ENCODE peak calls at places on chromosomes 7 and 10, in six cellular contexts. J is fibroblast of pulmonary artery; A is A549; H is CD8-positive, alpha-beta T cell; K is foreskin fibroblast; V is left lung. B is an unnamed sample.
A peak's percentile ranks its signal among the peaks of the same experiment; 100 is the strongest.

GRCh38 chr10:124601431-124602120 is 140.0 kb downstream of the LHPP start:
- DNase-seq in J (no peak), A (no peak), H (no peak), K (no peak), V (no peak), B (no peak)

GRCh38 chr7:1007901-1008300 is 24.9 kb downstream of the CYP2W1 start:
- DNase-seq in J (no peak), A (no peak), H (no peak), K (no peak), V (no peak), B (no peak)

GRCh38 chr7:152521420-152522337 is 85.9 kb upstream of the KMT2C start:
- DNase-seq in J (no peak), A (no peak), H (no peak), K (no peak), V (no peak), B (no peak)

GRCh38 chr7:883029-884021 is 7.0 kb downstream of the GET4 start:
- DNase-seq in J (no peak), A (no peak), H (no peak), K (no peak), V (no peak), B (no peak)

GRCh38 chr7:154497751-154498150 is 445.6 kb downstream of the DPP6 start:
- DNase-seq in J (no peak), A (no peak), H (no peak), K (no peak), V (no peak), B (no peak)

GRCh38 chr10:119575506-119575905 is 21.3 kb downstream of the TIAL1 start:
- DNase-seq in J (peak; percentile 50), A (peak; percentile 21), H (peak; percentile 19), K (no peak), V (no peak), B (peak; percentile 64)

GRCh38 chr10:124150189-124150806 is 56.9 kb upstream of the CHST15 start:
- DNase-seq in J (no peak), A (no peak), H (no peak), K (no peak), V (no peak), B (no peak)

GRCh38 chr10:130998642-130999041 is 312.9 kb downstream of the TCERG1L start:
- DNase-seq in J (no peak), A (no peak), H (no peak), K (no peak), V (no peak), B (no peak)

GRCh38 chr10:17188644-17189172 is 12.8 kb downstream of the TRDMT1 start:
- DNase-seq in J (no peak), A (no peak), H (no peak), K (no peak), V (no peak), B (no peak)

GRCh38 chr10:74394416-74394969 is 243.5 kb downstream of the ADK start:
- DNase-seq in J (no peak), A (no peak), H (no peak), K (no peak), V (no peak), B (no peak)

GRCh38 chr7:111424768-111425167 is 137.5 kb downstream of the IMMP2L start:
- DNase-seq in J (peak; percentile 36), A (no peak), H (no peak), K (peak; percentile 20), V (no peak), B (peak; percentile 6)

GRCh38 chr10:92693534-92693893 is 3.8 kb downstream of the HHEX start:
- DNase-seq in J (no peak), A (no peak), H (no peak), K (no peak), V (no peak), B (no peak)

GRCh38 chr10:92691042-92691590 is 1.4 kb downstream of the HHEX start:
- DNase-seq in J (no peak), A (no peak), H (no peak), K (no peak), V (peak; percentile 43), B (no peak)

GRCh38 chr10:92691591-92692084 is 1.9 kb downstream of the HHEX start:
- DNase-seq in J (no peak), A (no peak), H (peak; percentile 10), K (no peak), V (peak; percentile 78), B (no peak)

GRCh38 chr10:92692697-92693533 is 3.2 kb downstream of the HHEX start:
- DNase-seq in J (no peak), A (no peak), H (no peak), K (no peak), V (no peak), B (no peak)

DNA sequence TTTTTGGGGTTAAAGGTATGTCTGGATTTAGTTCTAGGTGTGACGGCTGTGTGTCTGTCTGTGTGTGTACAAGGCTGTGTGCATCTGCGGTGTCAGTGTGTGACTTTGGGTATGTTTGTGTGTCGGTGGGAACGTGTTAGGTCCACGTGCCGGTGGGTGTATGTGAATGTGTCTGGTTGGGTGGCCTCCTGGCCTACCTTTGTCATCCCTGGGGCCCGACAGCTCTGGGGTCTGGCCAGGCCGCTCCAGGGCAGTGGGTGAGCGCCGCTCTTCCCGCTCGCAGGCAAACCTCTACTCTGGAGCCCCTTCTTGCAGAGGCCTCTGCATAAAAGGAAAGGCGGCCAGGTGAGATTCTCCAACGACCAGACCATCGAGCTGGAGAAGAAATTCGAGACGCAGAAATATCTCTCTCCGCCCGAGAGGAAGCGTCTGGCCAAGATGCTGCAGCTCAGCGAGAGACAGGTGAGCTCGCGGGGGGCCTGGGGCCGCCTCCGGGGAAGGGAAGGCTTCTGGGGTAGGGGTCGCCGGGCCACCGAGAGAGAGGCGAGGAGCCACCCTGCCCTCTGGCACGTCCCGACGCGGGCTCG is 2.4 kb downstream of the HHEX start:
- DNase-seq in J (no peak), A (no peak), H (no peak), K (no peak), V (no peak), B (no peak)
- H3K4me3 ChIP-seq in J (peak overlapping the region; percentile 75), A (peak overlapping the region; percentile 6), H (no peak overlapping the region), K (peak overlapping the region; percentile 36), V (peak overlapping the region; percentile 50), B (no peak overlapping the region)

GRCh38 chr10:32891261-32891660 is 66.8 kb downstream of the ITGB1 start:
- DNase-seq in J (no peak), A (no peak), H (no peak), K (no peak), V (no peak), B (no peak)

GRCh38 chr10:32890444-32890843 is 67.6 kb downstream of the ITGB1 start:
- DNase-seq in J (no peak), A (no peak), H (no peak), K (no peak), V (no peak), B (no peak)

GRCh38 chr10:32889631-32890212 is 68.3 kb downstream of the ITGB1 start:
- DNase-seq in J (no peak), A (no peak), H (no peak), K (no peak), V (no peak), B (no peak)

GRCh38 chr10:32888161-32888927 is 69.7 kb downstream of the ITGB1 start:
- DNase-seq in J (no peak), A (no peak), H (no peak), K (no peak), V (no peak), B (no peak)

GRCh38 chr10:32893431-32893830 is 64.6 kb downstream of the ITGB1 start:
- DNase-seq in J (no peak), A (no peak), H (no peak), K (no peak), V (no peak), B (no peak)
- TF ChIP-seq CTCF in J (peak; percentile 6), A (no peak), H (no peak), K (no peak), V (no peak), B (peak; percentile 20)

GRCh38 chr7:159095979-159096411 is 48.7 kb downstream of the VIPR2 start:
- DNase-seq in J (no peak), A (no peak), H (peak; percentile 1), K (no peak), V (no peak), B (no peak)
- H3K4me3 ChIP-seq in J (no peak overlapping the region), A (no peak overlapping the region), H (no peak overlapping the region), K (no peak overlapping the region), V (no peak overlapping the region), B (no peak overlapping the region)

GRCh38 chr7:134954197-134955082 is 31.9 kb upstream of the AGBL3 start:
- DNase-seq in J (peak; percentile 69), A (peak; percentile 22), H (no peak), K (peak; percentile 42), V (no peak), B (peak; percentile 59)
- TF ChIP-seq CTCF in J (peak; percentile 51), A (peak; percentile 86), H (peak; percentile 74), K (peak; percentile 28), V (peak; percentile 34), B (peak; percentile 75)

GRCh38 chr7:64313740-64314491 is at the start of gene ZNF736:
- DNase-seq in J (peak; percentile 94), A (no peak), H (peak; percentile 84), K (peak; percentile 91), V (peak; percentile 92), B (peak; percentile 39)

GRCh38 chr7:64312826-64313225 is 935 bp upstream of the ZNF736 start:
- DNase-seq in J (no peak), A (no peak), H (no peak), K (peak; percentile 10), V (no peak), B (no peak)

GRCh38 chr7:64310426-64310825 is 3.3 kb upstream of the ZNF736 start:
- DNase-seq in J (no peak), A (no peak), H (no peak), K (no peak), V (no peak), B (no peak)

DNA sequence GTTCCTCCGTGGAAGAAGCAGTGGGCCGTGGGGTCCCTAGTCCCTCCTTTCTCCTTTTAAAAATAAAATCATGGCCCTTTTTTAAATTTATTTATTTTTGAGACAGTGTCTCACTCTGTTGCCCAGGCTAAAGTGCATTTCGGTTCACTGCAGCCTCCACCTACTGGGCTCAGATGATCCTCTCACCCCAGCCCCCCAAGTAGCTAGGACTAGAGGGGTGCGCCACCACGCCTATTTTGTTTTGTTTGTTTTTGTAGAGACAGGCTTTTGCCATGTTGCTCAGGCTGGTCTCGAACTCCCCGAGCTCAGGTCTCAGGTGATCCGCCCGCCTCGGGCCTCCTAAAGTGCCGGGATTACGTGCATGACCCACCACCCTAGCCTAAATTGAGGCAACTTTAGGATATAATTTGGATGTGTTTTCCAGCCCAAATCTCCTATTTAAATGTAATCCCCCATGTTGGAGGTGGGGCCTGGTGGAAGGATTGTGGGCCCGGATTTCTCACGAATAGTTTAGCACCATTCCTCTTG is 796 bp downstream of the ZNF736 start:
- DNase-seq in J (no peak), A (no peak), H (no peak), K (no peak), V (no peak), B (no peak)
- H3K4me3 ChIP-seq in J (peak overlapping the region; percentile 98), A (no peak overlapping the region), H (peak overlapping the region; percentile 66), K (peak overlapping the region; percentile 74), V (peak overlapping the region; percentile 69), B (peak overlapping the region; percentile 36)